ENCODE peak calls at places on chromosomes 11 and 22, in four cellular contexts. One of them, this sample, is unnamed.

GRCh38 chr22:43829904-43830851 is 18.1 kb upstream of the EFCAB6 start:
- DNase-seq in K562: no peak
- DNase-seq in HCT116: no peak
- DNase-seq in HepG2: no peak
- DNase-seq in this sample: no peak

GRCh38 chr11:74153224-74153623 is 17.6 kb downstream of the C2CD3 start:
- DNase-seq in HepG2: no peak
- DNase-seq in HCT116: no peak
- DNase-seq in K562: no peak
- DNase-seq in this sample: no peak

GRCh38 chr11:119533931-119534694 is 111.1 kb upstream of the THY1 start:
- DNase-seq in HepG2: peak; percentile 57
- DNase-seq in K562: peak; percentile 76
- DNase-seq in HCT116: peak; percentile 38
- DNase-seq in this sample: peak; percentile 42

GRCh38 chr11:67436459-67437081 is 912 bp downstream of the PTPRCAP start:
- DNase-seq in HepG2: no peak
- DNase-seq in K562: peak; percentile 56
- DNase-seq in HCT116: no peak
- DNase-seq in this sample: no peak

GRCh38 chr11:12598330-12599256 is 75.6 kb upstream of the TEAD1 start:
- DNase-seq in K562: no peak
- DNase-seq in HCT116: no peak
- DNase-seq in HepG2: no peak
- DNase-seq in this sample: no peak

GRCh38 chr11:105903113-105903512 is 118.9 kb downstream of the MSANTD4 start:
- DNase-seq in HCT116: no peak
- DNase-seq in K562: no peak
- DNase-seq in HepG2: no peak
- DNase-seq in this sample: no peak

GRCh38 chr22:46737105-46737975 is 712 bp downstream of the CERK start:
- DNase-seq in K562: peak; percentile 72
- DNase-seq in HCT116: no peak
- DNase-seq in HepG2: no peak
- DNase-seq in this sample: no peak

GRCh38 chr11:102589047-102589459 is 36.1 kb downstream of the MMP20 start:
- DNase-seq in K562: no peak
- DNase-seq in HepG2: no peak
- DNase-seq in HCT116: no peak
- DNase-seq in this sample: no peak

GRCh38 chr22:49564666-49565515 is 262.8 kb downstream of the BRD1 start:
- DNase-seq in K562: no peak
- DNase-seq in HCT116: no peak
- DNase-seq in HepG2: no peak
- DNase-seq in this sample: no peak

GRCh38 chr22:42918500-42918899 is 61.4 kb upstream of the ARFGAP3 start:
- DNase-seq in HCT116: no peak
- DNase-seq in K562: no peak
- DNase-seq in HepG2: no peak
- DNase-seq in this sample: no peak

GRCh38 chr11:108933630-108934029 is 268.8 kb downstream of the DDX10 start:
- DNase-seq in HCT116: no peak
- DNase-seq in K562: no peak
- DNase-seq in HepG2: no peak
- DNase-seq in this sample: no peak

GRCh38 chr11:129637473-129637872 is 178.2 kb upstream of the TMEM45B start:
- DNase-seq in K562: no peak
- DNase-seq in HepG2: no peak
- DNase-seq in HCT116: no peak
- DNase-seq in this sample: no peak

GRCh38 chr11:34449013-34449412 is 10.3 kb downstream of the CAT start:
- DNase-seq in K562: no peak
- DNase-seq in HepG2: no peak
- DNase-seq in HCT116: no peak
- DNase-seq in this sample: no peak

GRCh38 chr11:67496113-67496512 is 9.1 kb downstream of the PITPNM1 start:
- DNase-seq in HCT116: no peak
- DNase-seq in HepG2: no peak
- DNase-seq in K562: no peak
- DNase-seq in this sample: no peak

GRCh38 chr11:90204832-90205646 is 17.8 kb downstream of the CHORDC1 start:
- DNase-seq in K562: peak; percentile 35
- DNase-seq in HepG2: peak; percentile 66
- DNase-seq in HCT116: peak; percentile 39
- DNase-seq in this sample: peak; percentile 48

GRCh38 chr11:78259777-78260470 is 71.2 kb downstream of the USP35 start:
- DNase-seq in HepG2: peak; percentile 5
- DNase-seq in K562: no peak
- DNase-seq in HCT116: no peak
- DNase-seq in this sample: no peak

GRCh38 chr11:69491071-69492031 is 9.9 kb downstream of the LINC01488 start:
- DNase-seq in HepG2: no peak
- DNase-seq in K562: no peak
- DNase-seq in HCT116: no peak
- DNase-seq in this sample: no peak

GRCh38 chr11:128759597-128759996 is 65.7 kb downstream of the FLI1 start:
- DNase-seq in K562: no peak
- DNase-seq in HepG2: no peak
- DNase-seq in HCT116: no peak
- DNase-seq in this sample: no peak

GRCh38 chr11:123800041-123800440 is 6.1 kb downstream of the OR6M1 start:
- DNase-seq in HCT116: no peak
- DNase-seq in HepG2: no peak
- DNase-seq in K562: no peak
- DNase-seq in this sample: no peak

GRCh38 chr11:79045811-79046304 is 395.0 kb downstream of the TENM4 start:
- DNase-seq in HCT116: no peak
- DNase-seq in K562: no peak
- DNase-seq in HepG2: no peak
- DNase-seq in this sample: no peak

GRCh38 chr11:35927730-35928129 is 16.1 kb upstream of the LDLRAD3 start:
- DNase-seq in HCT116: no peak
- DNase-seq in K562: no peak
- DNase-seq in HepG2: peak; percentile 41
- DNase-seq in this sample: no peak

GRCh38 chr11:68546555-68546954 is 86.0 kb downstream of the PPP6R3 start:
- DNase-seq in K562: no peak
- DNase-seq in HCT116: no peak
- DNase-seq in HepG2: peak; percentile 24
- DNase-seq in this sample: no peak

GRCh38 chr22:30425616-30426394 is at the start of gene MTFP1:
- DNase-seq in HCT116: no peak
- DNase-seq in HepG2: peak; percentile 66
- DNase-seq in K562: peak; percentile 65
- DNase-seq in this sample: no peak

GRCh38 chr11:32087602-32088001 is 3.3 kb upstream of the RCN1 start:
- DNase-seq in HCT116: no peak
- DNase-seq in HepG2: no peak
- DNase-seq in K562: peak; percentile 18
- DNase-seq in this sample: no peak

GRCh38 chr11:59158206-59159068 is 13.5 kb upstream of the DTX4 start:
- DNase-seq in HepG2: peak; percentile 56
- DNase-seq in HCT116: peak; percentile 47
- DNase-seq in K562: peak; percentile 63
- DNase-seq in this sample: no peak

GRCh38 chr22:41099036-41099435 is 6.6 kb downstream of the EP300 start:
- DNase-seq in HCT116: no peak
- DNase-seq in HepG2: no peak
- DNase-seq in K562: no peak
- DNase-seq in this sample: no peak

GRCh38 chr11:93577291-93577690 is 34.1 kb upstream of the SMCO4 start:
- DNase-seq in HepG2: no peak
- DNase-seq in K562: no peak
- DNase-seq in HCT116: no peak
- DNase-seq in this sample: no peak

GRCh38 chr11:46718155-46719019 is 626 bp upstream of the F2 start:
- DNase-seq in K562: no peak
- DNase-seq in HepG2: peak; percentile 98
- DNase-seq in HCT116: no peak
- DNase-seq in this sample: no peak

GRCh38 chr11:36478700-36479329 is 31.3 kb downstream of the TRAF6 start:
- DNase-seq in HepG2: peak; percentile 39
- DNase-seq in HCT116: peak; percentile 22
- DNase-seq in K562: no peak
- DNase-seq in this sample: peak; percentile 28

GRCh38 chr22:45468872-45469572 is 33.7 kb upstream of the FBLN1 start:
- DNase-seq in K562: no peak
- DNase-seq in HCT116: no peak
- DNase-seq in HepG2: no peak
- DNase-seq in this sample: no peak

GRCh38 chr11:65634905-65635731 is 2.8 kb upstream of the SIPA1 start:
- DNase-seq in HCT116: no peak
- DNase-seq in K562: no peak
- DNase-seq in HepG2: no peak
- DNase-seq in this sample: no peak

GRCh38 chr11:112874959-112875358 is 86.3 kb upstream of the NCAM1 start:
- DNase-seq in HepG2: no peak
- DNase-seq in HCT116: no peak
- DNase-seq in K562: no peak
- DNase-seq in this sample: no peak

GRCh38 chr22:37313376-37314314 is 31.3 kb downstream of the CYTH4 start:
- DNase-seq in K562: no peak
- DNase-seq in HCT116: no peak
- DNase-seq in HepG2: no peak
- DNase-seq in this sample: no peak

GRCh38 chr11:69912161-69912910 is 93.1 kb upstream of the FGF3 start:
- DNase-seq in HepG2: no peak
- DNase-seq in HCT116: no peak
- DNase-seq in K562: no peak
- DNase-seq in this sample: no peak

GRCh38 chr11:75800136-75800675 is 14.8 kb upstream of the UVRAG start:
- DNase-seq in HepG2: no peak
- DNase-seq in HCT116: no peak
- DNase-seq in K562: no peak
- DNase-seq in this sample: no peak

GRCh38 chr11:74388678-74389327 is 9.4 kb downstream of the PGM2L1 start:
- DNase-seq in K562: peak; percentile 33
- DNase-seq in HepG2: peak; percentile 42
- DNase-seq in HCT116: no peak
- DNase-seq in this sample: peak; percentile 58

GRCh38 chr11:14443642-14444041 is 56.0 kb downstream of the COPB1 start:
- DNase-seq in HCT116: no peak
- DNase-seq in K562: no peak
- DNase-seq in HepG2: peak; percentile 46
- DNase-seq in this sample: no peak

GRCh38 chr11:133020321-133020720 is 512.0 kb downstream of the OPCML start:
- DNase-seq in HCT116: no peak
- DNase-seq in HepG2: no peak
- DNase-seq in K562: no peak
- DNase-seq in this sample: no peak

GRCh38 chr22:34330432-34330831 is 410.2 kb upstream of the LARGE1 start:
- DNase-seq in HepG2: no peak
- DNase-seq in HCT116: no peak
- DNase-seq in K562: no peak
- DNase-seq in this sample: no peak

GRCh38 chr22:34334893-34335292 is 414.6 kb upstream of the LARGE1 start:
- DNase-seq in HepG2: no peak
- DNase-seq in HCT116: no peak
- DNase-seq in K562: no peak
- DNase-seq in this sample: no peak

GRCh38 chr22:34333285-34333684 is 413.0 kb upstream of the LARGE1 start:
- DNase-seq in HCT116: no peak
- DNase-seq in K562: no peak
- DNase-seq in HepG2: no peak
- DNase-seq in this sample: no peak
- H3K27ac ChIP-seq in HCT116: no peak overlapping the region
- H3K27ac ChIP-seq in K562: no peak overlapping the region
- H3K27ac ChIP-seq in HepG2: no peak overlapping the region
- H3K27ac ChIP-seq in this sample: no peak overlapping the region

GRCh38 chr11:111707691-111708067 is 58.5 kb downstream of the PPP2R1B start:
- DNase-seq in HepG2: no peak
- DNase-seq in K562: no peak
- DNase-seq in HCT116: no peak
- DNase-seq in this sample: no peak
- H3K36me3 ChIP-seq in HepG2: peaks cover 24% of the 10 kb centered on the region
- H3K36me3 ChIP-seq in K562: peaks cover 45% of the 10 kb centered on the region
- H3K36me3 ChIP-seq in HCT116: peaks cover 17% of the 10 kb centered on the region
- H3K36me3 ChIP-seq in this sample: peaks cover 3% of the 10 kb centered on the region

GRCh38 chr11:1706634-1707400 is 9.8 kb downstream of the KRTAP5-6 start:
- DNase-seq in HepG2: no peak
- DNase-seq in HCT116: no peak
- DNase-seq in K562: no peak
- DNase-seq in this sample: no peak

GRCh38 chr11:1703146-1703545 is 6.2 kb downstream of the KRTAP5-6 start:
- DNase-seq in HCT116: no peak
- DNase-seq in HepG2: no peak
- DNase-seq in K562: no peak
- DNase-seq in this sample: no peak

GRCh38 chr11:1707751-1708150 is 10.8 kb downstream of the KRTAP5-6 start:
- DNase-seq in HCT116: no peak
- DNase-seq in K562: no peak
- DNase-seq in HepG2: no peak
- DNase-seq in this sample: no peak

GRCh38 chr11:1702506-1702905 is 5.5 kb downstream of the KRTAP5-6 start:
- DNase-seq in HepG2: no peak
- DNase-seq in K562: no peak
- DNase-seq in HCT116: no peak
- DNase-seq in this sample: no peak

DNA sequence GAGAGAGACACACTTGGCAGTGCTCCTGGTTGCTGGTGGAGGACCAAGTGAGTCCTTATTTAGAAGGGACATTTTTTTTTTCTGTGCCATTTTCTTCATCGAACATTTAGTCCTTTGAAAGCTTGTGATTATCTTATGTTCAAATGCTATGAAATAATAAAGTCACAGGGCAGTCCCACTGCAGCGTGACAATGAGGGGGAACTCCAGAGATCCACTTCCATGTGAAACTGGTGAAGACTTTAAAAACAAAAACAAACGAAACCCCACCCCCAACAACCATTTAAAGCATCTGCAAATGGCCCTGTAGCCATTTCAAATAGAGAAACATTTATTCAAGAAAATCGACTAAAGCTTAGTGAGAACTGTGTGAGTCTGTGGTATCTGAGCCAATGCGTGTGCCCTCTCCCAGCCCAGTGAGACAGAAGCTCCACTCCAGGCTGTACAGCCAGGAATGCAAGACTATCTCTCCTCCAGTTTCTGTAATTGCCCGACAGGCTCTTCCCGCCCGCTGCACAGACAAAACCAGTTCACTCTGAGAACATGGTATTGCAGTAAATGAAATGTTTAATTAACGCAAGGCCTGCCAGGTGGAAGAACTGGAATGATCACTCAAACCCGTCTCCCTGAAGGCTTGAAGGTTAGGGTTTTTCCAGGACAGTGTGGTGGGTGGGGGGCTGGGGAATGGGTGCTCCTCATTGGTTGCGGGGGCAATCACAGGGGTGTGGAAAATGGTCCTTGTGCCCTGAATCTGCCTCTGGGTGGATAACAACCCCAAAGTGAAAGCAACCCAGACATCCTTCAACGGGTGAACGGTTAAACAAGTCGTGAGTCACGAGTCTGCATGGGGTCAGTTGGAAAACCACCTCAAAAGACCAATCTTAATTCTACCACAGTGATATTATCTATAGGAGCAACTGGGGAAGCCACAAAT is 8.4 kb downstream of the KRTAP5-6 start:
- DNase-seq in HCT116: no peak
- DNase-seq in HepG2: no peak
- DNase-seq in K562: no peak
- DNase-seq in this sample: no peak
- TF ChIP-seq TCF7L2 in HCT116: no peak
- TF ChIP-seq TCF7L2 in HepG2: no peak
- TF ChIP-seq TCF7L2 in K562: no peak
- TF ChIP-seq TCF7L2 in this sample: no peak

GRCh38 chr22:17971711-17972110 is 52.6 kb downstream of the MICAL3 start:
- DNase-seq in HepG2: no peak
- DNase-seq in HCT116: no peak
- DNase-seq in K562: no peak
- DNase-seq in this sample: no peak
- H3K27ac ChIP-seq in HepG2: peak overlapping the region; percentile 80
- H3K27ac ChIP-seq in HCT116: no peak overlapping the region
- H3K27ac ChIP-seq in K562: no peak overlapping the region
- H3K27ac ChIP-seq in this sample: no peak overlapping the region

This sample was measured in Panc1.